ENCODE peak calls at places on chromosomes 11 and 22, in ten cellular contexts. V is psoas muscle, N is astrocyte of the cerebellum, T is colonic mucosa, E is fibroblast of pulmonary artery, I is lower lobe of right lung, A is foreskin fibroblast, Q is endodermal cell, W is heart left ventricle, C is heart right ventricle. D is an unnamed sample.

GRCh38 chr22:19764050-19764593 is 3.5 kb downstream of the TBX1 start:
- DNase-seq in W (no peak), A (no peak), T (no peak), C (no peak), Q (no peak), V (no peak), N (no peak), I (no peak), E (no peak), D (no peak)

GRCh38 chr22:48499456-48500425 is 1327.9 kb downstream of the BRD1 start:
- DNase-seq in V (peak; percentile 7), W (no peak), C (no peak), T (no peak), A (no peak), Q (no peak), E (no peak), I (peak; percentile 26), N (no peak), D (no peak)

GRCh38 chr11:116833491-116833815 is 3.7 kb downstream of the APOC3 start:
- DNase-seq in E (no peak), I (no peak), W (no peak), Q (no peak), V (peak; percentile 39), T (no peak), C (no peak), N (no peak), A (no peak), D (no peak)

GRCh38 chr22:38882480-38882879 is 10.5 kb upstream of the CBX6 start:
- DNase-seq in C (no peak), N (no peak), T (no peak), E (peak; percentile 58), Q (no peak), V (peak; percentile 59), I (no peak), A (peak; percentile 83), W (no peak), D (no peak)

GRCh38 chr11:66157182-66157864 is 87.3 kb downstream of the PACS1 start:
- DNase-seq in C (no peak), A (peak; percentile 45), I (no peak), Q (no peak), V (no peak), E (peak; percentile 33), W (no peak), N (no peak), T (no peak), D (no peak)

GRCh38 chr22:41021039-41021654 is 70.0 kb downstream of the RBX1 start:
- DNase-seq in Q (peak; percentile 70), A (peak; percentile 37), V (peak; percentile 57), W (no peak), C (peak; percentile 18), N (no peak), I (peak; percentile 55), E (no peak), T (peak; percentile 34), D (peak; percentile 42)

GRCh38 chr11:128771102-128771501 is 77.2 kb downstream of the FLI1 start:
- DNase-seq in T (no peak), N (no peak), E (no peak), V (no peak), W (no peak), C (no peak), A (no peak), Q (no peak), I (no peak), D (no peak)

GRCh38 chr22:23060612-23061400 is 9.5 kb upstream of the GNAZ start:
- DNase-seq in W (peak; percentile 8), C (peak; percentile 3), T (peak; percentile 14), I (peak; percentile 32), E (no peak), A (no peak), N (no peak), Q (peak; percentile 28), V (peak; percentile 53), D (no peak)

GRCh38 chr11:107921997-107922396 is 6.3 kb upstream of the RAB39A start:
- DNase-seq in W (no peak), I (no peak), C (no peak), N (no peak), Q (no peak), T (no peak), V (no peak), E (no peak), A (no peak), D (no peak)

GRCh38 chr11:107915229-107915628 is 13.0 kb upstream of the RAB39A start:
- DNase-seq in Q (no peak), W (no peak), A (no peak), C (no peak), E (no peak), T (no peak), N (no peak), I (no peak), V (no peak), D (no peak)

GRCh38 chr11:107916671-107917241 is 11.5 kb upstream of the RAB39A start:
- DNase-seq in V (no peak), A (peak; percentile 10), W (no peak), T (peak; percentile 32), I (no peak), C (no peak), E (peak; percentile 36), Q (peak; percentile 91), N (no peak), D (peak; percentile 77)
- TF ChIP-seq CTCF in V (no peak), A (peak; percentile 60), W (peak; percentile 55), T (peak; percentile 32), I (peak; percentile 35), C (peak; percentile 57), E (peak; percentile 71), Q (peak; percentile 88), N (no peak), D (peak; percentile 89)

GRCh38 chr22:36560001-36560400 is 31.0 kb upstream of the EIF3D start:
- DNase-seq in E (no peak), Q (no peak), W (no peak), T (no peak), C (no peak), N (no peak), I (no peak), A (no peak), V (no peak), D (no peak)

GRCh38 chr22:36562261-36562835 is 33.4 kb upstream of the EIF3D start:
- DNase-seq in Q (no peak), V (no peak), T (no peak), E (peak; percentile 56), I (no peak), C (no peak), N (no peak), A (peak; percentile 51), W (no peak), D (no peak)

GRCh38 chr22:36563444-36563843 is 34.5 kb upstream of the EIF3D start:
- DNase-seq in V (no peak), C (no peak), N (no peak), A (no peak), E (no peak), T (no peak), Q (peak; percentile 69), I (no peak), W (no peak), D (no peak)

GRCh38 chr22:36563001-36563400 is 34.0 kb upstream of the EIF3D start:
- DNase-seq in V (no peak), A (no peak), N (no peak), E (no peak), I (no peak), T (no peak), Q (no peak), W (no peak), C (no peak), D (no peak)

GRCh38 chr22:36561291-36561811 is 32.4 kb upstream of the EIF3D start:
- DNase-seq in I (no peak), N (no peak), V (no peak), C (no peak), A (no peak), W (no peak), E (no peak), Q (peak; percentile 78), T (no peak), D (no peak)
- TF ChIP-seq CTCF in I (no peak), N (no peak), V (no peak), C (no peak), A (no peak), W (no peak), E (no peak), Q (no peak), T (no peak), D (no peak)

GRCh38 chr11:64056213-64056785 is 20.6 kb downstream of the FLRT1 start:
- DNase-seq in N (no peak), I (no peak), C (no peak), W (no peak), Q (no peak), V (no peak), T (no peak), A (no peak), E (no peak), D (no peak)

GRCh38 chr11:64053699-64054098 is 18.0 kb downstream of the FLRT1 start:
- DNase-seq in Q (peak; percentile 90), T (no peak), A (no peak), V (no peak), C (no peak), N (no peak), E (no peak), W (no peak), I (no peak), D (peak; percentile 87)

GRCh38 chr11:64052938-64053622 is 17.3 kb downstream of the FLRT1 start:
- DNase-seq in A (no peak), N (no peak), E (no peak), V (no peak), T (no peak), C (no peak), I (no peak), Q (no peak), W (no peak), D (no peak)

GRCh38 chr11:64056861-64057260 is 21.1 kb downstream of the FLRT1 start:
- DNase-seq in V (no peak), E (no peak), W (no peak), C (no peak), I (no peak), A (no peak), Q (no peak), T (no peak), N (no peak), D (no peak)

GRCh38 chr11:64055077-64055476 is 19.3 kb downstream of the FLRT1 start:
- DNase-seq in I (no peak), N (no peak), T (no peak), W (peak; percentile 63), E (no peak), Q (peak; percentile 73), A (peak; percentile 34), C (peak; percentile 70), V (no peak), D (no peak)
- TF ChIP-seq CTCF in I (no peak), N (no peak), T (no peak), W (no peak), E (no peak), Q (no peak), A (no peak), C (no peak), V (no peak), D (no peak)

GRCh38 chr11:114110948-114111347 is 51.4 kb downstream of the ZBTB16 start:
- DNase-seq in N (no peak), C (peak; percentile 40), I (no peak), A (peak; percentile 59), W (no peak), V (peak; percentile 65), T (no peak), Q (no peak), E (peak; percentile 65), D (no peak)

GRCh38 chr11:114111369-114112042 is 52.0 kb downstream of the ZBTB16 start:
- DNase-seq in C (no peak), V (no peak), W (no peak), E (peak; percentile 87), N (peak; percentile 76), T (no peak), I (no peak), A (peak; percentile 80), Q (no peak), D (no peak)

GRCh38 chr11:114116357-114116756 is 56.8 kb downstream of the ZBTB16 start:
- DNase-seq in V (no peak), N (no peak), C (no peak), I (no peak), A (no peak), Q (no peak), T (no peak), W (no peak), E (no peak), D (no peak)

GRCh38 chr11:114116800-114117199 is 57.3 kb downstream of the ZBTB16 start:
- DNase-seq in E (no peak), T (no peak), V (no peak), I (no peak), A (no peak), W (no peak), N (no peak), Q (no peak), C (no peak), D (no peak)

GRCh38 chr11:114115406-114116054 is 56.0 kb downstream of the ZBTB16 start:
- DNase-seq in V (no peak), E (no peak), T (no peak), W (no peak), C (no peak), A (no peak), Q (peak; percentile 87), N (no peak), I (no peak), D (peak; percentile 38)
- TF ChIP-seq CTCF in V (no peak), E (no peak), T (no peak), W (no peak), C (no peak), A (no peak), Q (peak; percentile 71), N (no peak), I (no peak), D (no peak)

D was measured in H9.